ENCODE peak calls at places on chromosome 1, in nine cellular contexts. A is suprapubic skin, T is esophagus muscularis mucosa, V is thoracic aorta, L is prostate gland, W is A549, D is fibroblast of pulmonary artery, F is heart right ventricle, R is GM23338. K is an unnamed sample.

GRCh38 chr1:181583598-181583997 is 100.3 kb downstream of the CACNA1E start:
- DNase-seq in W (no peak), L (no peak), F (no peak), D (no peak), T (no peak), V (no peak), A (no peak), R (peak), K (no peak)

GRCh38 chr1:31745071-31745897 is 18.9 kb downstream of the ADGRB2 start:
- DNase-seq in L (peak), R (peak), F (peak), W (peak), A (no peak), D (peak), V (no peak), T (no peak), K (peak)

GRCh38 chr1:30251451-30251850 is 471.9 kb downstream of the MATN1 start:
- DNase-seq in R (no peak), A (no peak), F (no peak), L (no peak), W (no peak), V (no peak), T (no peak), D (no peak), K (no peak)

GRCh38 chr1:218217040-218217439 is 68.1 kb upstream of the RRP15 start:
- DNase-seq in L (no peak), D (no peak), R (peak), V (no peak), F (no peak), T (no peak), W (no peak), A (no peak), K (no peak)

GRCh38 chr1:100485855-100486258 is 52.1 kb upstream of the GPR88 start:
- DNase-seq in R (no peak), F (no peak), V (no peak), W (no peak), A (no peak), L (no peak), D (no peak), T (no peak), K (no peak)

GRCh38 chr1:235330918-235331285 is 2.5 kb downstream of the GGPS1 start:
- DNase-seq in W (no peak), V (no peak), L (no peak), A (no peak), T (no peak), F (no peak), D (no peak), R (no peak), K (no peak)

GRCh38 chr1:241423541-241424479 is 66.8 kb upstream of the RGS7 start:
- DNase-seq in L (no peak), R (peak), D (peak), A (no peak), F (peak), T (no peak), W (peak), V (no peak), K (peak)

GRCh38 chr1:101000141-101000867 is 25.3 kb downstream of the DPH5 start:
- DNase-seq in V (no peak), W (no peak), L (no peak), A (no peak), D (no peak), F (no peak), R (no peak), T (no peak), K (no peak)

GRCh38 chr1:53291574-53291973 is 36.3 kb downstream of the LRP8 start:
- DNase-seq in R (no peak), F (no peak), D (no peak), L (no peak), W (no peak), V (no peak), T (no peak), A (no peak), K (no peak)

GRCh38 chr1:25538165-25538860 is 5.1 kb upstream of the LDLRAP1 start:
- DNase-seq in F (no peak), V (no peak), D (no peak), L (no peak), R (no peak), W (peak), A (no peak), T (no peak), K (no peak)

GRCh38 chr1:67970088-67970487 is 80.3 kb downstream of the DIRAS3 start:
- DNase-seq in F (no peak), L (no peak), D (peak), T (no peak), V (no peak), W (no peak), A (no peak), R (no peak), K (peak)

GRCh38 chr1:93556291-93556690 is 108.4 kb downstream of the FNBP1L start:
- DNase-seq in D (no peak), F (no peak), T (no peak), R (no peak), V (no peak), L (no peak), W (peak), A (no peak), K (no peak)

GRCh38 chr1:29125237-29125641 is 1.5 kb upstream of the TMEM200B start:
- DNase-seq in F (no peak), T (no peak), D (no peak), V (no peak), W (no peak), L (no peak), A (no peak), R (no peak), K (no peak)
- H3K4me3 ChIP-seq in F (peak), T (peak), D (peak), V (peak), W (peak), L (peak), A (peak), R (peak), K (peak)

DNA sequence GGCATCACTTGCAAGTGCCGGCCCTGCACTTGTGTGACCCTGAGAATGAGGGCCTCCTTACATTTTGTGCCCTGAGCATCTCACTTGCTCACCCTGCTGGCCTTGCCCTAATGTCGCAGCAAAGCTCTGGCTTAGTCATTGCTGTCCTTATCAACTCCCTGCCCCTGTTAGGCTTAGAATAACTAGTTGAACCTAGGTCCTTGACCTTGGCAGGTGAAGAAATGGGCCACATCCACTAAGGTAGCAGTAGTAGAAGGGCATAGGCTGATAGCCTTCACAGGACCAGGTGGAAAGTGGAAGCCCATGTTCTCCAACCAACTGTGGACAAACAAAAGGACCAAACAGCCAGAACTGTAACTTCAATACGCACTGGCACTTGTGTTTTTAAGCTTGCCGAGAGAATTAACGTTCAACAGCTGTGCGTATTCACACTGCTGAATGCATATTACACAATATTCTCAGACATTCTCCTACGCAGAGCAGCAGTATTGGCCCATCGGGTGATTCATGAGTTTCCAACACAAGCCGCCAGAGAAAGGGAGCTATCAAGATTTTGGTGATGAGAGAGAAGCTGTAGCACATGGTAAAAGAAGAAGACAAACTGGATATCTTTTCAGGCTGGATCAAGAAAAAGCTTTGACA is 27.7 kb upstream of the PTGFRN start:
- DNase-seq in R (peak), F (no peak), L (no peak), W (no peak), T (no peak), D (peak), V (no peak), A (no peak), K (peak)
- TF ChIP-seq CTCF in R (peak), F (peak), L (no peak), W (peak), T (peak), D (peak), V (no peak), A (peak), K (peak)

DNA sequence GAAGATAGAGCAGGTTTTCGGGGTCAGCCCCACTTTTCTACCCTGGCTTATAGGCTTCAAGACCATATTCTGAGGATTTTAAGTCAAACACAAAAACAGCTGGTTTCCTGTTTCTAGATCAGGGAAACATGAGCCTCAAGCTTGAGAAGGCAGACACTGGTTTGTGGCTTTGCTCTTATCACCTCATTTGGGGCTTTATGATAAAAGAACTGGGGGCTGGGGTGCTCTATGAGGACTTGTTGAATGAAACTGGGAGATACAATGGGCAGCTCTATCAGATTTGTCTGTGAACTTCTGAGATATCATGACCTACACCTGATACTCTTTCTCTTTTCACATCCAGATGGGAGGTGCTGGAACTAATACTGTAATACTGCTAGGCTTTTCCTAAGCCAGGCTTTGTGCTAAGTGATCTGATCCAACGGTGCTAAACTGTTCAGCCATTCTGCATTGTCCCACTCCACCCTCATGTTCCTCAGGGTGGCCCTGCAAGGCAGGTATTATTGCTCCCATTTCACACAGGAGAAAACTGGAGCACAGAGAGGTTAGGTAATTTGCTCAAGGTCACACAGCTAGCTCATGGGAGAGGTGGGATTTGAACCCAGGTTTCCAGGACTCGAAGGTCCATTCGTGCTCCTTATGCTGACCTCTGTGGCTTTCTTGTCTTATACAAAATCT is 6.6 kb downstream of the AJAP1 start:
- DNase-seq in L (no peak), A (no peak), T (no peak), R (no peak), V (no peak), W (no peak), F (no peak), D (no peak), K (no peak)
- H3K4me3 ChIP-seq in L (no peak), A (no peak), T (no peak), R (no peak), V (no peak), W (no peak), F (no peak), D (no peak), K (no peak)

DNA sequence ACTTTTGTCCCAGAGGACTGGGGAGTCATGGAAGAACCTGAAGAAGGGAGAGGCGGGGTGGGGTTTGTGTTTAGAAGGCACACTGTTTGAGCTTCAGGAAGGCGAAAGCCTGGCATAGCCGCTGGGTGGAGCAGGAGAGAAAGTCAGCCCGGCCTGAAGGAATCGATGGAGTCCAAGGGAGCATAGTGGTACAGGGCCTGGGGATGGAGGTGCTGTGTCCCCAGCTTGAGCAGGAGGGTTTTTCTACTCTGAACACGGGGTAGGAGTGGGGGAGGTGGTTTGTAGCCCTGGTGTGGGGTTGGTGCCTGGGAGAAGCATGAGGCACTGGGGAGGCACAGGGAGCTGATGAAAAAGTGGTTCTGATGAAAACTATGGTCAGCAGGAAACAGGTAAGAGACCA is 4.7 kb upstream of the CCDC24 start:
- DNase-seq in A (no peak), F (no peak), R (no peak), D (no peak), V (no peak), L (no peak), W (no peak), T (no peak), K (no peak)
- TF ChIP-seq CTCF in A (no peak), F (no peak), R (peak), D (peak), V (no peak), L (no peak), W (no peak), T (no peak), K (no peak)

GRCh38 chr1:40981702-40982448 is 2.4 kb downstream of the CTPS1 start:
- DNase-seq in V (no peak), W (no peak), A (no peak), L (no peak), D (peak), T (no peak), F (no peak), R (peak), K (peak)
- H3K4me3 ChIP-seq in V (peak), W (peak), A (no peak), L (no peak), D (peak), T (peak), F (no peak), R (peak), K (peak)

DNA sequence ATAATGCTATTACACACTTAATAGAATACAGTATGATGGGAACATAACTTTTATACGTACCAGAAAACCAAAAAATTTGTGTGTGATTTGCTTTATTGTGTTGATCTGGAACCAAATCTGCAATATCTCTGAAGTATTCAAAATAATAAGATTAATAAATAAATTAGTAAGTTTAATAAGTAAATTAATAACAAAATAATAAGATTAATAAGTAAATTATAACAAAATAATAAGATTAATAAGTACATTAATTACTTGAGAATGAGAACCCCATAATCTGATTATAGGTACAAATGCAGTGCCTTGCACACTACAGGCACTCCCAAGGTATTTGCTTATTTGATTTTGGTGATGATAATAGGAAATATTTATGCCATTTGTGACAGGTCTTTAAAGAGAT is 267.4 kb downstream of the ZNF326 start:
- DNase-seq in D (no peak), W (no peak), L (no peak), F (no peak), V (no peak), T (no peak), A (no peak), R (no peak), K (no peak)
- TF ChIP-seq CTCF in D (no peak), W (no peak), L (no peak), F (no peak), V (no peak), T (no peak), A (no peak), R (no peak), K (no peak)

GRCh38 chr1:35533596-35533995 is 23.6 kb downstream of the KIAA0319L start:
- DNase-seq in L (no peak), A (no peak), D (no peak), V (no peak), F (no peak), T (no peak), W (no peak), R (no peak), K (no peak)
- H3K4me3 ChIP-seq in L (no peak), A (no peak), D (no peak), V (no peak), F (no peak), T (no peak), W (no peak), R (no peak), K (no peak)

GRCh38 chr1:24027838-24028468 is 47.8 kb upstream of the SRSF10 start:
- DNase-seq in T (no peak), V (no peak), R (peak), W (no peak), L (no peak), A (no peak), D (peak), F (no peak), K (peak)
- TF ChIP-seq CTCF in T (peak), V (peak), R (peak), W (peak), L (no peak), A (no peak), D (peak), F (peak), K (peak)

GRCh38 chr1:196690582-196690981 is 38.7 kb downstream of the CFH start:
- DNase-seq in L (no peak), D (no peak), F (no peak), A (no peak), V (no peak), R (peak), W (no peak), T (no peak), K (no peak)
- H3K4me3 ChIP-seq in L (no peak), D (no peak), F (no peak), A (no peak), V (no peak), R (no peak), W (no peak), T (no peak), K (no peak)

DNA sequence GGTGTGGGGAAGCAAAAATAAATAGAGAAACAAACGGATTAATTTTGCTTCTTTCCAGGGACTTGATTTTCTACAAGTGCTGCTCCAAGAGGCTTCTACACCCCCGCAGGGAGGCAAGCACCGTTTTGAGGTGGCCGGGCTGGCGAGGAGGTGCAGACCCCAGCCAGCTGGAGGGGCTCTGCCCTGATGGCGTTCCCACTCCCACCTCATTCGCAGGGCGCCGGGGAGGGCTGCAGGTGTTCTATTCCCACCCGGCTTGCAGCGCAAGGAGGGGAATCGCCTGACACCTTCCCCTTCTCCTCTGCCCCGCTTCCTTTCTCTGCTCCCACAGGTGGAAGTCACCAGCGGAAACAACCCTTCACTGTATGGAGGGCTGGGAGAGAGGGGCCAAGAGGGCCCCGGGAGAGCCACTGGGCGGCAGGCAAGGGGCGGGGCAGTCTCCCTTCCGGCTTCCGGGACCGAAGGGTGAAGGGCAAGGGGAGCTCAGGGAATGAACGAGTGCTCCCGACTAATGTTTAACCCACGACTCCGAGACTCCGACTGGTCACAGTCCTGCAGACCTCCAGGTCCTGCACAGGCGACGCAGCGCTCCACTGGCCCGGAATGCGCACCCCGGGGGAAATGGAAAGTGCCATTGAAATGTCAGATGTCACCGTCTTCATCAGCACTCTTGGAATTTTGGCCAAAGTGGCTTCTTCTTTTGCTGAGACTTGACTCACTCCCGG is 29.1 kb downstream of the TEX35 start:
- DNase-seq in F (peak), R (peak), D (peak), T (no peak), W (peak), V (no peak), L (peak), A (no peak), K (no peak)
- TF ChIP-seq CTCF in F (no peak), R (peak), D (no peak), T (no peak), W (no peak), V (no peak), L (no peak), A (no peak), K (no peak)

K was measured in AG10803.